ENCODE peak calls at places on chromosome 1, in nine cellular contexts. Y is foreskin fibroblast, C is fibroblast of villous mesenchyme, O is right lobe of liver, E is brain microvascular endothelial cell, N is keratinocyte, R is GM12864, J is mucosa of descending colon, Q is heart left ventricle. L is an unnamed sample.

GRCh38 chr1:91166106-91166712 is 144.4 kb upstream of the ZNF644 start:
- DNase-seq in Y (peak; percentile 82), C (peak; percentile 59), O (peak; percentile 70), E (peak; percentile 33), N (no peak), R (peak; percentile 10), J (peak; percentile 67), Q (no peak), L (peak; percentile 63)

GRCh38 chr1:169745015-169745861 is 11.4 kb upstream of the SELE start:
- DNase-seq in Y (peak; percentile 12), C (no peak), O (peak; percentile 50), E (peak; percentile 62), N (no peak), R (no peak), J (no peak), Q (no peak), L (no peak)

GRCh38 chr1:93708734-93709481 is 27.3 kb upstream of the BCAR3 start:
- DNase-seq in Y (peak; percentile 64), C (peak; percentile 78), O (no peak), E (no peak), N (no peak), R (peak; percentile 60), J (no peak), Q (peak; percentile 44), L (peak; percentile 64)

GRCh38 chr1:98322966-98323365 is 338.6 kb upstream of the SNX7 start:
- DNase-seq in Y (peak; percentile 71), C (no peak), O (no peak), E (no peak), N (no peak), R (no peak), J (no peak), Q (no peak), L (no peak)

GRCh38 chr1:59044535-59045121 is 252.3 kb upstream of the FGGY start:
- DNase-seq in Y (no peak), C (peak; percentile 46), O (no peak), E (no peak), N (no peak), R (no peak), J (no peak), Q (no peak), L (no peak)

GRCh38 chr1:229254910-229255541 is 15.9 kb upstream of the RAB4A start:
- DNase-seq in Y (no peak), C (peak; percentile 36), O (no peak), E (no peak), N (no peak), R (no peak), J (no peak), Q (no peak), L (no peak)

GRCh38 chr1:19547814-19548213 is 62.5 kb upstream of the CAPZB start:
- DNase-seq in Y (no peak), C (no peak), O (no peak), E (no peak), N (no peak), R (no peak), J (no peak), Q (no peak), L (no peak)

GRCh38 chr1:189500777-189501176 is 976.9 kb downstream of the BRINP3 start:
- DNase-seq in Y (peak; percentile 10), C (no peak), O (no peak), E (no peak), N (no peak), R (no peak), J (no peak), Q (no peak), L (no peak)

GRCh38 chr1:166840309-166841302 is 1.3 kb downstream of the POGK start:
- DNase-seq in Y (peak; percentile 24), C (peak; percentile 56), O (no peak), E (peak; percentile 33), N (no peak), R (no peak), J (no peak), Q (no peak), L (no peak)

GRCh38 chr1:155017946-155018316 is 15.3 kb downstream of the ZBTB7B start:
- DNase-seq in Y (no peak), C (no peak), O (peak; percentile 18), E (no peak), N (no peak), R (no peak), J (no peak), Q (no peak), L (no peak)

GRCh38 chr1:153962088-153963029 is 978 bp downstream of the SLC39A1 start:
- DNase-seq in Y (peak; percentile 82), C (peak; percentile 58), O (peak; percentile 51), E (no peak), N (no peak), R (no peak), J (peak; percentile 53), Q (no peak), L (peak; percentile 53)

GRCh38 chr1:13922440-13922839 is 222.5 kb downstream of the PRDM2 start:
- DNase-seq in Y (peak; percentile 33), C (no peak), O (no peak), E (no peak), N (no peak), R (no peak), J (no peak), Q (no peak), L (no peak)

GRCh38 chr1:13927736-13928135 is 227.7 kb downstream of the PRDM2 start:
- DNase-seq in Y (no peak), C (no peak), O (no peak), E (no peak), N (no peak), R (no peak), J (no peak), Q (no peak), L (no peak)

GRCh38 chr1:13921190-13921589 is 221.2 kb downstream of the PRDM2 start:
- DNase-seq in Y (no peak), C (no peak), O (no peak), E (no peak), N (no peak), R (no peak), J (no peak), Q (no peak), L (peak; percentile 80)

GRCh38 chr1:13930151-13930550 is 230.2 kb downstream of the PRDM2 start:
- DNase-seq in Y (peak; percentile 16), C (no peak), O (no peak), E (no peak), N (no peak), R (no peak), J (peak; percentile 45), Q (no peak), L (peak; percentile 61)

GRCh38 chr1:13926556-13926955 is 226.6 kb downstream of the PRDM2 start:
- DNase-seq in Y (no peak), C (no peak), O (no peak), E (no peak), N (no peak), R (no peak), J (no peak), Q (no peak), L (no peak)
- H3K4me3 ChIP-seq in Y (no peak overlapping the region), C (no peak overlapping the region), O (no peak overlapping the region), E (no peak overlapping the region), N (no peak overlapping the region), R (no peak overlapping the region), J (no peak overlapping the region), Q (no peak overlapping the region), L (no peak overlapping the region)

GRCh38 chr1:89259283-89259971 is 13.2 kb downstream of the GBP5 start:
- DNase-seq in Y (no peak), C (no peak), O (no peak), E (no peak), N (no peak), R (no peak), J (peak; percentile 30), Q (no peak), L (no peak)
- TF ChIP-seq CTCF in Y (no peak), C (no peak), O (no peak), E (no peak), N (no peak), R (no peak), J (no peak), Q (no peak), L (no peak)

GRCh38 chr1:206739411-206740076 is 31.0 kb upstream of the IL19 start:
- DNase-seq in Y (peak; percentile 45), C (peak; percentile 30), O (no peak), E (no peak), N (no peak), R (peak; percentile 99), J (no peak), Q (no peak), L (peak; percentile 99)
- H3K4me3 ChIP-seq in Y (no peak overlapping the region), C (no peak overlapping the region), O (no peak overlapping the region), E (no peak overlapping the region), N (no peak overlapping the region), R (no peak overlapping the region), J (no peak overlapping the region), Q (no peak overlapping the region), L (no peak overlapping the region)

DNA sequence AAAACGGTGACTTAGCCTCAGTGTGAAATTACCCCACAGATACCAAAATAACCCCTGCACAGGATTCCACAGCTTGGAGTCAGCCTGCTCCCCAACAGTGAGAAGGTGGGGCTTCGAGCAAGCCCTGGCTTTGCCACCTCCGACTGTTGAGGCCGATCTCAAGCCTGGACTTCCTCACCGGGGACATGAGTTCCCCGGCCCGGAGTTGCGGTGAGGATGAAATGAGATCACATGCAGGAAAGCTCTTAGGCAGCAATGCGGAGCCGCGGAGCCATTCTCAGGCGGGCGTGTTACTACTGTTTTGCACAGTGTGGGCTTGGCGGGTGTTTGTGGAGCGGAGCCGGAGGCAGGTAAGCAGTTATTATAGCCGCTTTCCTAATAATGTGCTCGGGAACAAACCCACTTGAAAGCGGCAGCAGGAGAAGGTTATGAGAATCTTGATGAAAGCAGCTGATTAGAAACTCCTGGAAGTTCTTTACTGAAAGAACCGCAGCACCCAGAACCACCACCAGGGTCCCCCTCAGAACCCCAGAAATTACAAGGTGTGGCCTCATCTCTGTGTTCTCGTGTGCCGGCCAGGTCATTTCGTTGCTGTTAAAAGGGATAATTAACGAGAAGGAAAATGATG is 3.9 kb upstream of the CLSTN1 start:
- DNase-seq in Y (no peak), C (no peak), O (no peak), E (no peak), N (no peak), R (no peak), J (peak; percentile 40), Q (no peak), L (peak; percentile 18)
- TF ChIP-seq CTCF in Y (peak; percentile 39), C (peak; percentile 47), O (no peak), E (peak; percentile 67), N (no peak), R (peak; percentile 31), J (no peak), Q (no peak), L (peak; percentile 14)

L was measured in GM12865.